ENCODE peak calls at places on chromosome 10, in five cellular contexts. K, C, Y, X and Q are unnamed samples.

GRCh38 chr10:84138478-84139125 is 707 bp upstream of the GHITM start:
- DNase-seq in K (peak), C (no peak), Y (no peak), X (no peak), Q (peak)

GRCh38 chr10:11724938-11725776 is 17.0 kb upstream of the ECHDC3 start:
- DNase-seq in K (no peak), C (peak), Y (no peak), X (peak), Q (peak)

GRCh38 chr10:100101526-100102076 is 19.9 kb upstream of the CPN1 start:
- DNase-seq in K (no peak), C (peak), Y (no peak), X (peak), Q (peak)

GRCh38 chr10:21732067-21732772 is 198.2 kb downstream of the MLLT10 start:
- DNase-seq in K (peak), C (peak), Y (no peak), X (peak), Q (peak)

GRCh38 chr10:114648368-114648767 is 9.7 kb downstream of the ABLIM1 start:
- DNase-seq in K (no peak), C (peak), Y (no peak), X (peak), Q (peak)

GRCh38 chr10:114681542-114681941 is 23.5 kb upstream of the ABLIM1 start:
- DNase-seq in K (peak), C (peak), Y (no peak), X (no peak), Q (peak)

GRCh38 chr10:79139124-79139835 is 70.5 kb downstream of the ZMIZ1 start:
- DNase-seq in K (peak), C (no peak), Y (no peak), X (peak), Q (peak)

GRCh38 chr10:70568781-70569495 is 33.6 kb downstream of the PRF1 start:
- DNase-seq in K (no peak), C (no peak), Y (no peak), X (no peak), Q (no peak)